ENCODE peak calls at places on chromosomes 13 and 19, in six cellular contexts. V, T, W, G, U and E are unnamed samples.
A peak's percentile ranks its signal among the peaks of the same experiment; 100 is the strongest.

GRCh38 chr19:41588497-41589209 is 12.7 kb downstream of the CEACAM21 start:
- DNase-seq in T (peak; percentile 14), G (no peak), U (no peak), W (no peak), V (no peak), E (peak; percentile 15)

GRCh38 chr13:32905063-32905863 is 111.0 kb upstream of the KL start:
- DNase-seq in W (no peak), T (no peak), G (no peak), V (no peak), U (no peak), E (peak; percentile 74)

GRCh38 chr19:16207490-16208025 is 9.8 kb downstream of the AP1M1 start:
- DNase-seq in T (no peak), V (no peak), W (no peak), U (no peak), G (no peak), E (no peak)

GRCh38 chr19:33511346-33511745 is 10.2 kb downstream of the PEPD start:
- DNase-seq in T (no peak), G (no peak), U (no peak), V (no peak), W (no peak), E (no peak)

GRCh38 chr19:21908066-21908465 is 72.1 kb upstream of the ZNF43 start:
- DNase-seq in V (no peak), G (no peak), W (no peak), T (no peak), U (no peak), E (no peak)

GRCh38 chr19:38743394-38744297 is 628 bp downstream of the CAPN12 start:
- DNase-seq in U (no peak), W (no peak), G (no peak), V (no peak), T (no peak), E (no peak)

GRCh38 chr13:47175172-47175806 is 278.4 kb upstream of the HTR2A start:
- DNase-seq in G (peak; percentile 73), T (peak; percentile 83), V (no peak), W (no peak), U (no peak), E (peak; percentile 56)

GRCh38 chr19:45142016-45142727 is 18.6 kb downstream of the NKPD1 start:
- DNase-seq in G (no peak), V (no peak), T (no peak), U (no peak), W (no peak), E (no peak)

GRCh38 chr19:36031308-36031707 is 1.4 kb downstream of the CLIP3 start:
- DNase-seq in T (no peak), W (no peak), V (no peak), G (no peak), U (no peak), E (no peak)

GRCh38 chr13:36430247-36431203 is 1.8 kb upstream of the CCNA1 start:
- DNase-seq in V (no peak), W (no peak), U (no peak), T (no peak), G (no peak), E (no peak)

GRCh38 chr19:35143231-35143715 is at the start of gene FXYD7:
- DNase-seq in U (no peak), W (no peak), G (no peak), T (no peak), V (no peak), E (no peak)

GRCh38 chr13:62502606-62503005 is 1087.0 kb upstream of the PCDH20 start:
- DNase-seq in W (no peak), U (no peak), T (no peak), V (no peak), G (no peak), E (no peak)

GRCh38 chr13:106507560-106508274 is 27.7 kb downstream of the EFNB2 start:
- DNase-seq in T (peak; percentile 6), W (no peak), V (no peak), G (peak; percentile 96), U (no peak), E (peak; percentile 96)

GRCh38 chr19:18059297-18059696 is 27.4 kb downstream of the IL12RB1 start:
- DNase-seq in T (no peak), G (no peak), V (no peak), W (no peak), U (no peak), E (no peak)

GRCh38 chr13:61277088-61277487 is 138.6 kb downstream of the PCDH20 start:
- DNase-seq in T (no peak), W (no peak), V (no peak), U (no peak), G (no peak), E (no peak)

GRCh38 chr13:106797081-106797640 is 229.2 kb upstream of the ARGLU1 start:
- DNase-seq in T (no peak), G (no peak), U (no peak), W (no peak), V (no peak), E (no peak)

GRCh38 chr19:13929956-13930355 is 8.3 kb downstream of the PODNL1 start:
- DNase-seq in W (no peak), V (no peak), G (no peak), T (no peak), U (no peak), E (no peak)

GRCh38 chr13:31739226-31739625 is at the start of gene RXFP2:
- DNase-seq in V (no peak), T (no peak), U (no peak), W (no peak), G (no peak), E (no peak)

GRCh38 chr19:17766543-17767131 is 15.4 kb downstream of the FCHO1 start:
- DNase-seq in V (peak; percentile 48), G (peak; percentile 35), T (peak; percentile 74), W (no peak), U (no peak), E (no peak)

GRCh38 chr13:98930014-98930625 is 47.7 kb downstream of the DOCK9 start:
- DNase-seq in U (no peak), V (no peak), G (no peak), T (no peak), W (no peak), E (no peak)

GRCh38 chr19:45322744-45323281 is at the start of gene CKM:
- DNase-seq in V (no peak), U (no peak), G (no peak), W (no peak), T (no peak), E (no peak)

GRCh38 chr19:11418518-11419506 is at the start of gene RGL3:
- DNase-seq in W (no peak), T (no peak), V (no peak), U (no peak), G (no peak), E (no peak)

GRCh38 chr19:39077323-39077722 is 6.8 kb upstream of the ACP7 start:
- DNase-seq in G (no peak), T (no peak), W (no peak), U (no peak), V (no peak), E (no peak)

GRCh38 chr19:6668696-6669095 is 1.3 kb downstream of the TNFSF14 start:
- DNase-seq in G (no peak), T (no peak), U (no peak), V (no peak), W (no peak), E (peak; percentile 47)

GRCh38 chr13:97306106-97306505 is 84.0 kb downstream of the MBNL2 start:
- DNase-seq in U (no peak), G (no peak), W (no peak), V (no peak), T (no peak), E (no peak)

GRCh38 chr19:47086280-47086679 is 27.3 kb downstream of the ZC3H4 start:
- DNase-seq in V (no peak), W (no peak), T (no peak), U (no peak), G (no peak), E (no peak)

GRCh38 chr13:75153834-75154233 is 328.1 kb downstream of the TBC1D4 start:
- DNase-seq in T (peak; percentile 28), U (no peak), V (no peak), G (no peak), W (no peak), E (no peak)

GRCh38 chr19:11044436-11044835 is 44.8 kb upstream of the LDLR start:
- DNase-seq in W (no peak), T (no peak), U (no peak), V (no peak), G (no peak), E (no peak)

GRCh38 chr19:46309056-46309455 is 12.2 kb downstream of the HIF3A start:
- DNase-seq in G (no peak), T (no peak), U (no peak), W (no peak), V (no peak), E (no peak)

GRCh38 chr19:11699931-11700794 is 38.6 kb downstream of the ZNF823 start:
- DNase-seq in U (no peak), T (peak; percentile 59), V (peak; percentile 1), G (no peak), W (no peak), E (peak; percentile 47)

GRCh38 chr13:31670831-31671617 is 68.3 kb upstream of the RXFP2 start:
- DNase-seq in T (no peak), V (no peak), G (no peak), W (no peak), U (no peak), E (no peak)